ENCODE peak calls at places on chromosome 16, in nine cellular contexts. X is hippocampal formation; Z is NAMALWA; J is gastrocnemius medialis; B is skeletal muscle cell; F is kidney tubule cell; Y is GM10248; D is GM03348; Q is stimulated activated CD4-positive, alpha-beta T cell treated with anti-CD3 and anti-CD28 coated beads, Interleukin-2, amount 100 ng/mL, for 48 hours. G is an unnamed sample.

GRCh38 chr16:29820730-29821662 is 734 bp downstream of the MVP start:
- DNase-seq in X (no peak), Z (no peak), J (peak), B (no peak), F (peak), Y (peak), D (peak), Q (no peak), G (no peak)

GRCh38 chr16:68093816-68094613 is 8.8 kb downstream of the NFATC3 start:
- DNase-seq in X (no peak), Z (peak), J (no peak), B (no peak), F (no peak), Y (no peak), D (peak), Q (no peak), G (no peak)

GRCh38 chr16:15966420-15967222 is 17.2 kb downstream of the ABCC1 start:
- DNase-seq in X (no peak), Z (no peak), J (peak), B (peak), F (peak), Y (no peak), D (peak), Q (no peak), G (no peak)

GRCh38 chr16:18802755-18803218 is 1.4 kb upstream of the ARL6IP1 start:
- DNase-seq in X (no peak), Z (no peak), J (no peak), B (no peak), F (no peak), Y (no peak), D (no peak), Q (no peak), G (no peak)

GRCh38 chr16:86508947-86509758 is 1.2 kb upstream of the FOXF1 start:
- DNase-seq in X (no peak), Z (no peak), J (no peak), B (no peak), F (peak), Y (peak), D (peak), Q (no peak), G (no peak)

GRCh38 chr16:10824111-10824893 is 5.7 kb upstream of the TVP23A start:
- DNase-seq in X (no peak), Z (no peak), J (no peak), B (no peak), F (no peak), Y (no peak), D (no peak), Q (no peak), G (no peak)

GRCh38 chr16:80746231-80746630 is 58.2 kb downstream of the CDYL2 start:
- DNase-seq in X (no peak), Z (no peak), J (no peak), B (peak), F (no peak), Y (no peak), D (no peak), Q (no peak), G (no peak)

GRCh38 chr16:88922114-88922825 is 54.7 kb downstream of the CBFA2T3 start:
- DNase-seq in X (no peak), Z (no peak), J (peak), B (no peak), F (peak), Y (no peak), D (peak), Q (no peak), G (no peak)

GRCh38 chr16:63457869-63458268 is 1421.6 kb upstream of the CDH8 start:
- DNase-seq in X (no peak), Z (no peak), J (no peak), B (no peak), F (no peak), Y (no peak), D (no peak), Q (no peak), G (no peak)

GRCh38 chr16:88888778-88889387 is 22.4 kb upstream of the PABPN1L start:
- DNase-seq in X (no peak), Z (no peak), J (no peak), B (no peak), F (no peak), Y (no peak), D (no peak), Q (no peak), G (no peak)

GRCh38 chr16:88013091-88013609 is 61.9 kb downstream of the BANP start:
- DNase-seq in X (no peak), Z (no peak), J (no peak), B (no peak), F (peak), Y (no peak), D (no peak), Q (no peak), G (no peak)

GRCh38 chr16:17375388-17376304 is 95.1 kb downstream of the XYLT1 start:
- DNase-seq in X (no peak), Z (no peak), J (no peak), B (no peak), F (no peak), Y (no peak), D (no peak), Q (no peak), G (no peak)

GRCh38 chr16:63289834-63290460 is 1253.7 kb upstream of the CDH8 start:
- DNase-seq in X (peak), Z (peak), J (no peak), B (no peak), F (peak), Y (peak), D (peak), Q (peak), G (no peak)

GRCh38 chr16:58002411-58002790 is 1.2 kb downstream of the USB1 start:
- DNase-seq in X (no peak), Z (no peak), J (no peak), B (no peak), F (no peak), Y (no peak), D (no peak), Q (no peak), G (no peak)

GRCh38 chr16:48138543-48138942 is 17.2 kb downstream of the ABCC12 start:
- DNase-seq in X (no peak), Z (no peak), J (no peak), B (no peak), F (no peak), Y (no peak), D (no peak), Q (no peak), G (no peak)

GRCh38 chr16:2235234-2235651 is 1.0 kb upstream of the DNASE1L2 start:
- DNase-seq in X (no peak), Z (no peak), J (no peak), B (no peak), F (no peak), Y (no peak), D (no peak), Q (no peak), G (no peak)

G was measured in nucleus accumbens.